ENCODE peak calls at places on chromosomes 6 and 20, in six cellular contexts. Q is H9, T is activated B cell treated with CpG ODN at 0.5 μM for 24 hours, L is NCI-H510A treated with DMSO at 0.1 percent for 48 hours, N is substantia nigra, E is activated T-helper 1 cell treated with Interleukin-2 at 50 U/mL for 16 hours. C is an unnamed sample.
A peak's percentile ranks its signal among the peaks of the same experiment; 100 is the strongest.

GRCh38 chr6:50720623-50721022 is 7.3 kb downstream of the TFAP2D start:
- DNase-seq in Q (peak; percentile 73), T (no peak), L (no peak), N (no peak), E (no peak), C (peak; percentile 16)

GRCh38 chr20:6575912-6576391 is 191.5 kb upstream of the BMP2 start:
- DNase-seq in Q (no peak), T (no peak), L (no peak), N (no peak), E (no peak), C (peak; percentile 30)

GRCh38 chr6:113630365-113630737 is 226.8 kb upstream of the MARCKS start:
- DNase-seq in Q (no peak), T (no peak), L (no peak), N (no peak), E (no peak), C (peak; percentile 61)

GRCh38 chr6:154661751-154662150 is 71.5 kb upstream of the SCAF8 start:
- DNase-seq in Q (no peak), T (no peak), L (no peak), N (no peak), E (no peak), C (no peak)

GRCh38 chr6:156250593-156250992 is 526.6 kb upstream of the ARID1B start:
- DNase-seq in Q (no peak), T (no peak), L (no peak), N (no peak), E (no peak), C (no peak)

GRCh38 chr6:139732451-139732850 is 358.0 kb upstream of the CITED2 start:
- DNase-seq in Q (no peak), T (no peak), L (no peak), N (no peak), E (no peak), C (peak; percentile 93)

GRCh38 chr6:53497905-53498304 is 47.0 kb downstream of the GCLC start:
- DNase-seq in Q (no peak), T (no peak), L (no peak), N (no peak), E (no peak), C (no peak)

GRCh38 chr6:39947611-39948068 is 13.4 kb upstream of the MOCS1 start:
- DNase-seq in Q (peak; percentile 55), T (no peak), L (no peak), N (no peak), E (no peak), C (no peak)

GRCh38 chr6:32118782-32119628 is 9.0 kb downstream of the ATF6B start:
- DNase-seq in Q (peak; percentile 91), T (peak; percentile 57), L (peak; percentile 65), N (peak; percentile 72), E (peak; percentile 40), C (peak; percentile 75)

GRCh38 chr6:112014483-112014882 is 39.4 kb upstream of the CCN6 start:
- DNase-seq in Q (no peak), T (no peak), L (no peak), N (no peak), E (no peak), C (peak; percentile 73)

GRCh38 chr20:45047581-45048119 is 53.3 kb downstream of the KCNS1 start:
- DNase-seq in Q (no peak), T (no peak), L (no peak), N (no peak), E (no peak), C (no peak)

GRCh38 chr20:57439432-57439831 is 48.2 kb downstream of the RBM38 start:
- DNase-seq in Q (no peak), T (no peak), L (peak; percentile 74), N (peak; percentile 35), E (no peak), C (peak; percentile 51)

GRCh38 chr6:88670369-88670768 is 293.0 kb downstream of the RNGTT start:
- DNase-seq in Q (no peak), T (no peak), L (no peak), N (no peak), E (no peak), C (peak; percentile 49)

C was measured in renal cortical epithelial cell.